ENCODE peak calls at places on chromosome 4, in four cellular contexts. W is H1, R is HepG2, T is GM12878. X is an unnamed sample.

GRCh38 chr4:45648846-45649245 is 475.0 kb downstream of the GABRG1 start:
- DNase-seq in R (no peak), W (no peak), T (no peak), X (no peak)

GRCh38 chr4:88244821-88245579 is 39.4 kb downstream of the PPM1K start:
- DNase-seq in W (no peak), R (no peak), T (no peak), X (no peak)

GRCh38 chr4:113173865-113174264 is 124.4 kb downstream of the ANK2 start:
- DNase-seq in T (no peak), W (no peak), R (no peak), X (no peak)

GRCh38 chr4:1002131-1002630 is 9.0 kb upstream of the SLC26A1 start:
- DNase-seq in T (no peak), W (no peak), R (no peak), X (no peak)

GRCh38 chr4:147160908-147161513 is 215.3 kb upstream of the TTC29 start:
- DNase-seq in W (no peak), R (peak; percentile 24), T (no peak), X (no peak)

GRCh38 chr4:185634066-185634652 is 98.9 kb upstream of the PDLIM3 start:
- DNase-seq in R (peak; percentile 9), T (no peak), W (no peak), X (peak; percentile 11)

GRCh38 chr4:13762126-13762525 is 134.6 kb upstream of the BOD1L1 start:
- DNase-seq in W (no peak), T (no peak), R (no peak), X (no peak)

GRCh38 chr4:86675548-86675947 is 81.4 kb downstream of the PTPN13 start:
- DNase-seq in R (peak; percentile 7), T (no peak), W (no peak), X (no peak)

GRCh38 chr4:133148690-133149363 is at the start of gene PCDH10:
- DNase-seq in W (peak; percentile 88), R (peak; percentile 1), T (no peak), X (no peak)

GRCh38 chr4:154416183-154416543 is 75.4 kb downstream of the DCHS2 start:
- DNase-seq in T (no peak), R (peak; percentile 10), W (no peak), X (peak; percentile 23)

GRCh38 chr4:77586953-77587383 is 18.7 kb upstream of the CXCL13 start:
- DNase-seq in R (no peak), W (no peak), T (peak; percentile 88), X (no peak)

GRCh38 chr4:139763668-139764067 is 98.0 kb downstream of the MGST2 start:
- DNase-seq in W (no peak), T (no peak), R (no peak), X (no peak)

GRCh38 chr4:3523628-3524221 is 8.5 kb downstream of the LRPAP1 start:
- DNase-seq in W (no peak), R (no peak), T (no peak), X (no peak)

GRCh38 chr4:11592276-11592675 is 163.6 kb upstream of the HS3ST1 start:
- DNase-seq in R (no peak), W (no peak), T (no peak), X (no peak)

GRCh38 chr4:156795727-156796126 is 175.9 kb downstream of the PDGFC start:
- DNase-seq in R (no peak), T (no peak), W (no peak), X (no peak)

GRCh38 chr4:122710434-122711308 is 21.8 kb upstream of the BBS12 start:
- DNase-seq in W (no peak), T (no peak), R (no peak), X (no peak)

GRCh38 chr4:174690665-174691064 is 138.4 kb downstream of the GLRA3 start:
- DNase-seq in W (no peak), T (no peak), R (no peak), X (no peak)

GRCh38 chr4:150679767-150680088 is 97.8 kb downstream of the MAB21L2 start:
- DNase-seq in R (no peak), T (no peak), W (no peak), X (no peak)

GRCh38 chr4:111943796-111944203 is 201.5 kb upstream of the FAM241A start:
- DNase-seq in T (no peak), W (peak; percentile 31), R (peak; percentile 28), X (peak; percentile 23)

GRCh38 chr4:6381571-6382123 is 90.8 kb downstream of the PPP2R2C start:
- DNase-seq in R (no peak), W (no peak), T (no peak), X (no peak)

GRCh38 chr4:23770011-23770410 is 119.8 kb downstream of the PPARGC1A start:
- DNase-seq in T (no peak), R (no peak), W (no peak), X (no peak)

GRCh38 chr4:174119051-174119450 is 164.4 kb downstream of the FBXO8 start:
- DNase-seq in R (no peak), W (no peak), T (no peak), X (no peak)

GRCh38 chr4:45349859-45350258 is 623.5 kb upstream of the GNPDA2 start:
- DNase-seq in W (no peak), T (no peak), R (no peak), X (no peak)

GRCh38 chr4:185602397-185602796 is 67.1 kb upstream of the PDLIM3 start:
- DNase-seq in W (no peak), R (no peak), T (no peak), X (no peak)

GRCh38 chr4:2935762-2936743 is 27.2 kb downstream of the NOP14 start:
- DNase-seq in R (no peak), T (peak; percentile 57), W (no peak), X (no peak)

GRCh38 chr4:95093460-95093859 is 335.7 kb downstream of the BMPR1B start:
- DNase-seq in W (no peak), T (no peak), R (no peak), X (no peak)
- H3K4me1 ChIP-seq in W (no peaks in the 10 kb centered on the region), T (no peaks in the 10 kb centered on the region), R (no peaks in the 10 kb centered on the region), X (no peaks in the 10 kb centered on the region)

GRCh38 chr4:10047967-10048366 is 26.7 kb upstream of the SLC2A9 start:
- DNase-seq in T (no peak), W (no peak), R (no peak), X (no peak)

GRCh38 chr4:10050171-10051120 is 29.1 kb upstream of the SLC2A9 start:
- DNase-seq in T (no peak), W (no peak), R (no peak), X (no peak)

GRCh38 chr4:10051536-10052135 is 30.3 kb upstream of the SLC2A9 start:
- DNase-seq in R (no peak), W (no peak), T (no peak), X (no peak)

GRCh38 chr4:10045481-10045880 is 24.2 kb upstream of the SLC2A9 start:
- DNase-seq in W (no peak), T (no peak), R (peak; percentile 93), X (no peak)

DNA sequence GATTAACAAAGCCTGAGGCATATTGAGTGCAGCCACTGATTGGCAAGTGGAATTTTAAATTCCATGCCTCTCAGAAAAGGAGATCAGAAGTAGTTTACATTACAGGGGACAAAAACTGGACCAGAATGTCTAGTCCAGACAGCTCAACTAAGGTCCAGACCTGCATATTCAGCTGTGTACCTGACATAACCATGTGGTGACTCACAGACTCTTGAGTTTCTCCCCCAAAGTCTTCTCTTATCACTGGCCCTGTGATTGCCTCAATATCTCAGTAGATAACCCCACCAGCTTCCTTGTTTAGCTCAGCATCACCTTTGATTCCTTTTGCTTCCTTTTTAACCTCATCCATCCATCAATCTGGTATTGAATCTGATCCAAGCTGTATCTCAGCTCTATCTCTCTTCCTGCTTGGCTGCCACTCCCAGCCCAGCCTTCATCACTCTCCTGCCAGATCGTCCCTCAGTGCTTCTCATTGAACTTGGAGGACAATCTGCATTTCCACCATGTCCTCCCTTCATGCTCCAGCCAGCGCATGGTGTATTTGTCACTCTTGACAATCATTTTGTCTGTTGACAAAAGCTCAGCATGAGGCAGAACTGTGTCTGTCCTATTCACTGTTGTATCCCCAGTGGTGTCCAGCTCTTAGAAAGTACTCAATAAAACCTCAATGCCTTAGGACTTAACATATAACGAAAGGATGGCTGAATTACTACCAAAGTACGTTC is 27.8 kb upstream of the SLC2A9 start:
- DNase-seq in T (no peak), R (no peak), W (no peak), X (no peak)
- TF ChIP-seq SUZ12 in T (no peak), R (no peak), W (no peak), X (no peak)

DNA sequence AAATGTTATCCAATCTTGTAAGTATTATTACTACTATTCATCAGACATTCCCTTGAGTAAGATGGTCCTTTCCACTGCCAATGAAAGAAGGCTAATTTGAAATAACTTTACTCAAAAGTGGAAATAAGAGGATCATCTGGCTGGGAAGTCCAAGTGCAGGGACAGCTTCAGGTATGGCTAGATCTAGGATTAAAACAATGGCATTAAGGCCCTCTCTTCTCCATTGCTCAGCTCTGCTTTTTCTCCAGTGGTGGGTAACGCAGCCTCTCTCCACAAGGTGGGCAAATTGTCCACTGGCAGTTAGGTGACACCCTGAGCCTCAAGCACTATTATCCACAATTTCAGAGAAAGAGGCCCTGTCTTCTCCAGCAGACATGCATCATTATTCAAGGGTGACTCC is 66.7 kb upstream of the PGM2 start:
- DNase-seq in R (no peak), W (no peak), T (no peak), X (no peak)
- H3K4me1 ChIP-seq in R (peaks cover 48% of the 10 kb centered on the region), W (no peaks in the 10 kb centered on the region), T (no peaks in the 10 kb centered on the region), X (no peaks in the 10 kb centered on the region)

GRCh38 chr4:108169639-108170038 is 907 bp upstream of the LEF1 start:
- DNase-seq in R (no peak), T (no peak), W (no peak), X (no peak)

GRCh38 chr4:108170729-108171540 is 2.2 kb upstream of the LEF1 start:
- DNase-seq in T (no peak), R (no peak), W (no peak), X (no peak)

GRCh38 chr4:108168213-108168671 is 490 bp downstream of the LEF1 start:
- DNase-seq in W (no peak), T (no peak), R (no peak), X (no peak)

GRCh38 chr4:108166441-108167315 is 2.1 kb downstream of the LEF1 start:
- DNase-seq in W (no peak), R (peak; percentile 10), T (no peak), X (no peak)

GRCh38 chr4:108168672-108169562 is at the start of gene LEF1:
- DNase-seq in R (no peak), W (peak; percentile 49), T (no peak), X (no peak)
- TF ChIP-seq SUZ12 in R (no peak), W (no peak), T (no peak), X (no peak)

X was measured in NT2/D1.